ENCODE peak calls at places on chromosomes 7 and 10, in seven cellular contexts. R is CD14-positive monocyte, U is right lobe of liver, W is Peyer's patch, P is fibroblast of lung, O is lower leg skin, B is endothelial cell. C is an unnamed sample.

GRCh38 chr10:34768261-34768971 is 46.7 kb downstream of the PARD3 start:
- DNase-seq in R (no peak), U (peak), W (peak), P (peak), O (peak), B (no peak), C (peak)

GRCh38 chr7:71636329-71636728 is 504.4 kb downstream of the GALNT17 start:
- DNase-seq in R (no peak), U (no peak), W (no peak), P (no peak), O (peak), B (no peak), C (no peak)

GRCh38 chr10:118107541-118107940 is 60.8 kb upstream of the RAB11FIP2 start:
- DNase-seq in R (no peak), U (no peak), W (no peak), P (no peak), O (no peak), B (no peak), C (no peak)

GRCh38 chr7:69699949-69700715 is 101.9 kb downstream of the AUTS2 start:
- DNase-seq in R (no peak), U (no peak), W (no peak), P (no peak), O (no peak), B (no peak), C (no peak)

GRCh38 chr7:155124706-155125105 is 54.6 kb downstream of the HTR5A start:
- DNase-seq in R (no peak), U (no peak), W (no peak), P (no peak), O (no peak), B (no peak), C (no peak)

GRCh38 chr10:17673517-17674051 is 29.6 kb downstream of the STAM start:
- DNase-seq in R (no peak), U (no peak), W (no peak), P (peak), O (no peak), B (no peak), C (peak)

GRCh38 chr7:106610996-106611886 is 49.7 kb downstream of the CCDC71L start:
- DNase-seq in R (no peak), U (no peak), W (no peak), P (peak), O (no peak), B (no peak), C (peak)

GRCh38 chr7:32500922-32501341 is 5.6 kb downstream of the AVL9 start:
- DNase-seq in R (peak), U (no peak), W (no peak), P (peak), O (no peak), B (no peak), C (peak)

GRCh38 chr10:69220041-69220451 is at the start of gene HKDC1:
- DNase-seq in R (no peak), U (no peak), W (peak), P (no peak), O (no peak), B (no peak), C (no peak)

GRCh38 chr10:21337171-21337792 is 188.2 kb downstream of the SKIDA1 start:
- DNase-seq in R (no peak), U (no peak), W (no peak), P (no peak), O (no peak), B (no peak), C (no peak)

GRCh38 chr10:21340341-21340740 is 185.1 kb downstream of the SKIDA1 start:
- DNase-seq in R (no peak), U (no peak), W (no peak), P (peak), O (no peak), B (no peak), C (peak)

GRCh38 chr10:21334891-21335696 is 190.4 kb downstream of the SKIDA1 start:
- DNase-seq in R (no peak), U (no peak), W (no peak), P (peak), O (peak), B (no peak), C (peak)

GRCh38 chr10:21330628-21331020 is 194.9 kb downstream of the SKIDA1 start:
- DNase-seq in R (no peak), U (no peak), W (no peak), P (no peak), O (no peak), B (no peak), C (no peak)

GRCh38 chr10:21336476-21337170 is 188.9 kb downstream of the SKIDA1 start:
- DNase-seq in R (no peak), U (no peak), W (no peak), P (peak), O (peak), B (no peak), C (peak)
- TF ChIP-seq CTCF in R (no peak), U (no peak), W (no peak), P (no peak), O (no peak), B (no peak), C (no peak)

GRCh38 chr7:143331179-143331825 is 15.4 kb downstream of the CLCN1 start:
- DNase-seq in R (no peak), U (no peak), W (no peak), P (peak), O (no peak), B (no peak), C (peak)

GRCh38 chr7:143325215-143325614 is 9.3 kb downstream of the CLCN1 start:
- DNase-seq in R (no peak), U (no peak), W (no peak), P (peak), O (no peak), B (no peak), C (peak)

GRCh38 chr7:143334244-143334643 is 18.3 kb downstream of the CLCN1 start:
- DNase-seq in R (no peak), U (no peak), W (no peak), P (peak), O (no peak), B (no peak), C (peak)

GRCh38 chr7:143327903-143328302 is 12.0 kb downstream of the CLCN1 start:
- DNase-seq in R (no peak), U (no peak), W (no peak), P (no peak), O (no peak), B (no peak), C (no peak)

GRCh38 chr7:143329471-143330170 is 13.7 kb downstream of the CLCN1 start:
- DNase-seq in R (no peak), U (no peak), W (no peak), P (no peak), O (no peak), B (no peak), C (no peak)
- TF ChIP-seq CTCF in R (no peak), U (no peak), W (no peak), P (no peak), O (no peak), B (no peak), C (peak)

DNA sequence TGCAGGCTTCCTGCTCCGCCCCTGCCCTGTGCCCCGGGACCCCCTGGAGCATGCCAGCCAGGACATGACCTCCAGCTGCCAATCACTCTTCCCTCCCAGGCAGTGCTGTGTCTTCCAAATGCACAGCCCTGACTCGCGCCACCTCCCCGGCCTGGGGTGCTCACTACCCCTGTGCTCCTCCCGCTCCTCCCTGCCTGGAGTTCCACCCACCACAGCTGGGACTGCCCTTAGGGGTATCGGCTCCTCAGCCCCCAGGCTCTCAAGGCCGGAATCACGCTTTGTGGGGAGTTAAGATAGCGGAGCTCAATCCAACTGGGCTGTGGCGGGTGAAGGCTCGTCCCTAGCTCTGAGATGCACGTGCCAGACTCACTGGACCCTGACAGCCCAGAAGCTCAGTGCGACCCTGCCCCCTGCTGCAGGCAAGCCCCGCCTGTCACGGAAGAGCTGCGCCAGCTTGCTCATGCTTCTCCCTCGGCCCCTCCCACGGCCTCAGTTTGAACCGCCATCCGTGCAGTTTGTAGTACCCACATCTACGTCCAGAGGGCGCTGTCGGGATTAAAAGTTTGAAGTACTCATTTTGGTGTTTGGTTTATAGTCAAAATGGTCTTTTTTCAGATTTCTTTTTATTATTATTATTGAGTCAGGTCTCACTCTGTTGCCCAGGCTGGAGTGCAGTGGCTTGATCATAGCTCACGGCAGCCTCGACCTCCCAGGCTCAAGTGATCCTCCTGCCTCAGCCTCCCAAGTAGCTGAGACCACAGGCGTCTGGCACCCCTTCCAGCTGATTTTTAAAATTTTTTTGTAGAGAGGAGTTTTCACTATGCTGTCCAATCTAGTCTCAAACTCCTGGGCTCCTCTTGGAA is 142.5 kb upstream of the TCERG1L start:
- DNase-seq in R (no peak), U (no peak), W (peak), P (peak), O (peak), B (peak), C (peak)
- TF ChIP-seq CTCF in R (peak), U (peak), W (peak), P (peak), O (peak), B (peak), C (peak)

GRCh38 chr7:90551036-90551435 is 45.1 kb upstream of the CDK14 start:
- DNase-seq in R (no peak), U (no peak), W (no peak), P (no peak), O (no peak), B (no peak), C (peak)

GRCh38 chr7:90552521-90552920 is 43.6 kb upstream of the CDK14 start:
- DNase-seq in R (no peak), U (no peak), W (no peak), P (peak), O (no peak), B (no peak), C (peak)
- TF ChIP-seq CTCF in R (peak), U (peak), W (no peak), P (no peak), O (no peak), B (no peak), C (peak)

DNA sequence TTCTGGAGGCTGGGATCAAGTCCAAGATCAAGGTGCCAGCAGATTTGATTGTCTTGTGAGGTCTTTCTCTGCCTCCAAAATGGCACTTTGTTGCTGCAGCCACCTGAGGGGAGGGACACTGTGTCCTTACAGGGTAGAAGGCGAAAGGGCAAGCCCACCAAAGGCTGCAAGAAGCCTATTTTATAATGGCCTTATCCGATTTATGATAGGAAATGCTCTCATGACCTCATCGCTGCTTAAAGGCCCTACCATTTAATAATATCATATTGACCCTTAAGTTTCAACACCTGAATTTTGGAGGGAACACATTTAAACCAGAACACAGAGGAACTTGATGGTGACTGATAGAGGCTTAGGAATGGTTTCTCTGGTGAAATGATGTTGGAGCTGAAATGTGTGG is 296.5 kb downstream of the TWIST1 start:
- DNase-seq in R (no peak), U (no peak), W (no peak), P (no peak), O (no peak), B (no peak), C (no peak)
- TF ChIP-seq CTCF in R (no peak), U (no peak), W (no peak), P (no peak), O (no peak), B (no peak), C (no peak)

GRCh38 chr7:100824499-100825214 is 2.7 kb downstream of the EPHB4 start:
- DNase-seq in R (no peak), U (peak), W (no peak), P (no peak), O (no peak), B (no peak), C (no peak)

GRCh38 chr7:100827330-100828226 is at the start of gene EPHB4:
- DNase-seq in R (no peak), U (peak), W (peak), P (peak), O (peak), B (peak), C (peak)

GRCh38 chr7:100825215-100825671 is 2.1 kb downstream of the EPHB4 start:
- DNase-seq in R (no peak), U (peak), W (no peak), P (no peak), O (no peak), B (peak), C (peak)

GRCh38 chr7:100826546-100827329 is 585 bp downstream of the EPHB4 start:
- DNase-seq in R (no peak), U (peak), W (no peak), P (no peak), O (no peak), B (no peak), C (no peak)

DNA sequence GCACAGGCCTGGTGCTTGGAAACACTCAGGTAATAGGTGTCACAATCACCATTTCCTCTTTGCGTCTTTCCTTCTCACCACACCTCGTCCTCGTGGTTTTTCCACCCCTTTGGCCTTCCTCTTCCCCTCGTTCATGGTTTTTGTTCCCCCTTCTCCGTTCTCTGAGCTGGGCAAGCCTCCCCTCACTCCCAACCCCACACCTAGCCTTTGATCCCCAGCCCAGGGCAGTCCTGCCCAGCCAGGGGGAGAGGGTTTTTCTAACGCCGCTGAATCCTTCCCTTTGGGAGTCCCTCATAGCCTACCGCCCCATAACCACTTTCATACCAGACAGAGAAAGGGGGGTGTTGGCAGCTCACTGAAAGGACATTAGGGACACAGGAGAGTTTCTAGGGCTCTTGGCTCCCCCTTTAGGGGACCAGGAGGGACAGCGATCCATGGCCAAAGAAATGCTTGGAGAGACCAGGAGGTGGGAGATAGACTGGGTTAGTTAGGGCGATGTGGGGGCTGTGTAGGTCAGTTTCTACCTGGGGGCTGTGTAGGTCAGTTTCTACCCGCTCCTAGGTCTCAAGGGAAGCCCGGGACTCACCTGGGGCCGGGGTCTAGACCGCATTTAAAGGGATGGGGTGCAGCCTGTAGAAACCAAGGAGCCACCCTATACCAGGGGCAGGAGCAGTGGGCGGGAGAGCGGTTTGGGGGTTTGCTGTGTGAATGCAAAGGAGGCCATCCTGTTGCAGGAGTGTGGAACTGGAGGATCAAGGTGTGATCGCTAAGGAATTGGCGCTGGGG is 1.4 kb downstream of the EPHB4 start:
- DNase-seq in R (no peak), U (peak), W (no peak), P (peak), O (no peak), B (no peak), C (peak)
- TF ChIP-seq CTCF in R (peak), U (no peak), W (no peak), P (peak), O (no peak), B (no peak), C (peak)

GRCh38 chr10:61900829-61901783 is at the start of gene ARID5B:
- DNase-seq in R (peak), U (no peak), W (peak), P (peak), O (no peak), B (peak), C (peak)

GRCh38 chr10:61903184-61903990 is 1.9 kb downstream of the ARID5B start:
- DNase-seq in R (peak), U (peak), W (peak), P (peak), O (peak), B (peak), C (peak)

GRCh38 chr10:61901829-61902447 is 439 bp downstream of the ARID5B start:
- DNase-seq in R (no peak), U (no peak), W (peak), P (no peak), O (no peak), B (peak), C (no peak)

GRCh38 chr10:61903991-61904350 is 2.5 kb downstream of the ARID5B start:
- DNase-seq in R (no peak), U (no peak), W (no peak), P (peak), O (no peak), B (no peak), C (peak)

GRCh38 chr10:61902448-61903183 is 1.1 kb downstream of the ARID5B start:
- DNase-seq in R (peak), U (peak), W (peak), P (peak), O (peak), B (peak), C (peak)
- TF ChIP-seq CTCF in R (no peak), U (peak), W (no peak), P (peak), O (no peak), B (no peak), C (peak)

C was measured in PC-3.